ENCODE peak calls at places on chromosome 22, in seven cellular contexts. U, Z, J, H, L, C and X are unnamed samples.

GRCh38 chr22:46591890-46592289 is 28.3 kb upstream of the GRAMD4 start:
- DNase-seq in U (no peak), Z (peak; percentile 0), J (peak; percentile 45), H (no peak), L (no peak), C (no peak), X (no peak)

GRCh38 chr22:46246178-46246577 is 3.9 kb downstream of the CDPF1 start:
- DNase-seq in U (no peak), Z (no peak), J (no peak), H (no peak), L (no peak), C (no peak), X (no peak)

GRCh38 chr22:47694536-47694935 is 932.1 kb downstream of the TBC1D22A start:
- DNase-seq in U (no peak), Z (no peak), J (no peak), H (no peak), L (no peak), C (no peak), X (no peak)

GRCh38 chr22:38081941-38082828 is 1.8 kb downstream of the SLC16A8 start:
- DNase-seq in U (no peak), Z (no peak), J (no peak), H (no peak), L (no peak), C (no peak), X (no peak)

GRCh38 chr22:24761888-24762675 is 12.4 kb downstream of the PIWIL3 start:
- DNase-seq in U (no peak), Z (no peak), J (no peak), H (no peak), L (no peak), C (no peak), X (no peak)

GRCh38 chr22:26648011-26648497 is 9.3 kb upstream of the MIAT start:
- DNase-seq in U (no peak), Z (peak; percentile 94), J (no peak), H (no peak), L (no peak), C (no peak), X (no peak)

GRCh38 chr22:41243361-41243760 is 2.6 kb upstream of the CHADL start:
- DNase-seq in U (no peak), Z (no peak), J (no peak), H (no peak), L (no peak), C (peak; percentile 63), X (no peak)

GRCh38 chr22:31846161-31847115 is 92.6 kb downstream of the DEPDC5 start:
- DNase-seq in U (no peak), Z (no peak), J (no peak), H (no peak), L (peak; percentile 57), C (no peak), X (peak; percentile 92)

GRCh38 chr22:34722901-34723300 is 343.1 kb upstream of the ISX start:
- DNase-seq in U (no peak), Z (no peak), J (no peak), H (no peak), L (no peak), C (no peak), X (no peak)

GRCh38 chr22:42462016-42462415 is 29.8 kb upstream of the NFAM1 start:
- DNase-seq in U (no peak), Z (peak; percentile 41), J (no peak), H (no peak), L (no peak), C (no peak), X (no peak)

GRCh38 chr22:23392420-23393121 is 187.5 kb downstream of the IGLL1 start:
- DNase-seq in U (no peak), Z (no peak), J (no peak), H (no peak), L (no peak), C (no peak), X (no peak)

GRCh38 chr22:30252411-30253204 is 6.0 kb upstream of the LIF start:
- DNase-seq in U (no peak), Z (no peak), J (no peak), H (no peak), L (no peak), C (peak; percentile 21), X (no peak)

GRCh38 chr22:48984639-48985038 is 843.0 kb downstream of the BRD1 start:
- DNase-seq in U (peak; percentile 21), Z (no peak), J (no peak), H (no peak), L (no peak), C (no peak), X (no peak)
- H3K4me3 ChIP-seq in U (no peak overlapping the region), Z (no peak overlapping the region), J (no peak overlapping the region), H (no peak overlapping the region), L (no peak overlapping the region), C (no peak overlapping the region), X (no peak overlapping the region)

DNA sequence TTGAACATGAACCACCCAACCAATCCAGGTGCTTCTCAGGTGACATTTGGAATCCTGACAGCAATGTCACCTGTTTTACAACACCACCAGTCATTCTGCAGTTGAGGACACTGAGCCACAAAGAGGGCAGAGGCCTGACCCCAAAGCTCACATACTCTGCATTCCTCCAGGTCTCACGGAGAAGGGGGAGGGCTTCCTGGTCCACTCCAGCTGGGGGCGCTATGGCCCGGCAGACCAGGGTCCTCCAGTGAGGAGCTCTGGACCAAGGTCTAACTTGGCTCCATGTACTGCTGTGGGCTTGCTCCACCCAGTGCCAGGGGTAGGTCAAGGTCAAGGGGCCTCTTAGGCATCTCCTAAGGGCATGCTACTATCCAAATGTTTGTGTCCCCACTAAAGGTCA is 1.5 kb upstream of the PNPLA3 start:
- DNase-seq in U (no peak), Z (peak; percentile 24), J (no peak), H (no peak), L (no peak), C (no peak), X (no peak)
- TF ChIP-seq CTCF in U (no peak), Z (peak; percentile 36), J (no peak), H (peak; percentile 11), L (no peak), C (no peak), X (no peak)

GRCh38 chr22:50461536-50461935 is 13.3 kb downstream of the SBF1 start:
- DNase-seq in U (no peak), Z (no peak), J (no peak), H (no peak), L (no peak), C (no peak), X (no peak)
- H3K4me3 ChIP-seq in U (no peak overlapping the region), Z (no peak overlapping the region), J (no peak overlapping the region), H (no peak overlapping the region), L (no peak overlapping the region), C (no peak overlapping the region), X (no peak overlapping the region)

GRCh38 chr22:35739642-35740041 is 22.0 kb downstream of the APOL5 start:
- DNase-seq in U (no peak), Z (peak; percentile 44), J (no peak), H (no peak), L (peak; percentile 28), C (no peak), X (no peak)
- TF ChIP-seq CTCF in U (no peak), Z (peak; percentile 35), J (no peak), H (peak; percentile 25), L (peak; percentile 32), C (peak; percentile 38), X (no peak)

GRCh38 chr22:19824197-19825015 is 30.3 kb downstream of the GNB1L start:
- DNase-seq in U (peak; percentile 42), Z (no peak), J (no peak), H (no peak), L (no peak), C (no peak), X (no peak)

GRCh38 chr22:19823191-19823590 is 31.5 kb downstream of the GNB1L start:
- DNase-seq in U (peak; percentile 44), Z (no peak), J (no peak), H (no peak), L (no peak), C (no peak), X (no peak)

GRCh38 chr22:19825016-19825339 is 29.7 kb downstream of the GNB1L start:
- DNase-seq in U (no peak), Z (no peak), J (no peak), H (no peak), L (no peak), C (no peak), X (no peak)

GRCh38 chr22:19822301-19823117 is 32.2 kb downstream of the GNB1L start:
- DNase-seq in U (no peak), Z (no peak), J (no peak), H (no peak), L (no peak), C (no peak), X (no peak)

DNA sequence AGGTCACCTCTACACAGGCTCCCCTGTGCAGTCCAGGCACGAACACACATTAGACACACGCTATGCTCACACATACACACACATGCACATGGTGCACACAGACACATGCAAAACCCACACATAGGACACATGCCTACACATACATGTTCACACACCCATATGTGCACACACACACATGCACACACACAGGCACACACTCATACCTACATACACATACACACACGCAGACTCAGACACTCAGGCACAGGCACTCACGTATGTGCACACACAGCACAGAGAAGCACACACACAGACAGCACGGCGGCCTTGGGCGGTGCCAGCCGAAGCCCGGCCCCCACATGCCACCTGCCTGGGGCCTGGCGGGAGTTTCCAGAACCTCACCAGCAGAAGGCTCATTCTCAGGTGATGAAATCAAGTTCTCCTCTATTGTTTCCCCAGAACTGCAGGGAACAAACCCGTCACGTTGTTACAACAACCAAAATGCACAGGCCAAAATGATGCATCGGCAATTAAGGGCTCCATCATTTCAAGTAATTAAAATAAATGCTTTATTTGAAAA is 31.0 kb downstream of the GNB1L start:
- DNase-seq in U (peak; percentile 40), Z (no peak), J (no peak), H (no peak), L (no peak), C (peak; percentile 86), X (no peak)
- H3K4me3 ChIP-seq in U (no peak overlapping the region), Z (no peak overlapping the region), J (no peak overlapping the region), H (no peak overlapping the region), L (no peak overlapping the region), C (no peak overlapping the region), X (no peak overlapping the region)

GRCh38 chr22:33467718-33468117 is 409.5 kb upstream of the SYN3 start:
- DNase-seq in U (no peak), Z (no peak), J (no peak), H (peak; percentile 73), L (peak; percentile 26), C (no peak), X (peak; percentile 5)
- TF ChIP-seq CTCF in U (no peak), Z (peak; percentile 34), J (no peak), H (peak; percentile 56), L (peak; percentile 25), C (peak; percentile 18), X (no peak)

DNA sequence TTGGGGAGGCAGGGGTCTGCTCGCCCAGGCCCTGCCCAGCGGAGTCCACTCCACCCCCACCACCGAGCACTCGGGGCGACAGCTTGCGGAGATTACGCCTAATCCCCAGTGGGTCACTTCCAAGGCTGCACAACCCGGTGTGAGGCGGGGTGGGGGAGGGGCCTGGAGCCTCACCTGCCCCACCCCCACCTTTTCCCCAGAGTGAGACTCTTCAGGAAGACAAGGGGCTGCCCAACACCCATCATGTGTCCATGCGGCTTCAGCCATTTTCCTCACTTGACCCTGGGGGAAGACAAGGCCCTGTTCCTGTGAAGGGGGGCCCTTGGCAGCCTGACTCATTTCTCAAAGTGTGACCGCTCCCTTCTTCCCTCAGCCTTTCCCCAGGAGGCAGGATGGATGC is 12.5 kb downstream of the SYNGR1 start:
- DNase-seq in U (no peak), Z (no peak), J (no peak), H (no peak), L (no peak), C (no peak), X (no peak)
- H3K4me3 ChIP-seq in U (no peak overlapping the region), Z (no peak overlapping the region), J (no peak overlapping the region), H (no peak overlapping the region), L (no peak overlapping the region), C (no peak overlapping the region), X (no peak overlapping the region)